ENCODE peak calls at places on chromosomes 12 and 14, in eight cellular contexts. V is astrocyte; W is left lung; F is aorta; U is CD4-positive, alpha-beta memory T cell; A is adrenal gland; S is esophagus squamous epithelium; P is thyroid gland. D is an unnamed sample.

GRCh38 chr12:122076743-122077495 is 1.6 kb upstream of the MLXIP start:
- DNase-seq in W (no peak), P (no peak), S (no peak), A (no peak), V (no peak), U (no peak), F (peak; percentile 54), D (no peak)

GRCh38 chr14:72810201-72810600 is 83.7 kb downstream of the DPF3 start:
- DNase-seq in F (no peak), P (no peak), A (no peak), S (no peak), W (no peak), U (peak; percentile 32), V (no peak), D (no peak)

GRCh38 chr12:29164477-29165163 is 15.5 kb downstream of the FAR2 start:
- DNase-seq in S (no peak), F (no peak), A (no peak), U (peak; percentile 8), P (no peak), V (peak; percentile 60), W (no peak), D (no peak)

GRCh38 chr14:89041245-89041585 is 216.8 kb downstream of the TTC8 start:
- DNase-seq in P (peak; percentile 25), S (no peak), F (no peak), U (no peak), W (peak; percentile 57), V (no peak), A (peak; percentile 32), D (no peak)

GRCh38 chr12:102095677-102096263 is 24.1 kb downstream of the NUP37 start:
- DNase-seq in S (no peak), P (no peak), V (peak; percentile 8), W (no peak), A (no peak), F (no peak), U (no peak), D (no peak)

GRCh38 chr14:105885561-105886320 is 359.4 kb downstream of the TMEM121 start:
- DNase-seq in F (peak; percentile 36), V (no peak), U (no peak), W (peak; percentile 13), A (no peak), S (no peak), P (no peak), D (peak; percentile 13)

GRCh38 chr12:30878034-30878433 is 48.5 kb upstream of the TSPAN11 start:
- DNase-seq in W (no peak), S (no peak), U (no peak), A (no peak), V (no peak), P (no peak), F (no peak), D (no peak)

GRCh38 chr12:2336409-2336829 is 283.6 kb downstream of the CACNA1C start:
- DNase-seq in U (no peak), W (no peak), P (peak; percentile 47), S (no peak), A (no peak), F (peak; percentile 72), V (peak; percentile 96), D (no peak)

GRCh38 chr14:68292467-68293334 is 473.1 kb downstream of the RAD51B start:
- DNase-seq in S (no peak), P (peak; percentile 56), V (peak; percentile 40), W (no peak), F (no peak), U (no peak), A (no peak), D (no peak)

GRCh38 chr14:20356422-20356821 is 13.0 kb downstream of the PARP2 start:
- DNase-seq in W (no peak), S (no peak), V (no peak), U (no peak), A (no peak), F (no peak), P (no peak), D (no peak)

GRCh38 chr14:61151276-61151675 is 129.9 kb downstream of the TMEM30B start:
- DNase-seq in P (no peak), U (no peak), A (no peak), W (no peak), F (no peak), S (no peak), V (no peak), D (no peak)

GRCh38 chr12:20383612-20384011 is 15.3 kb downstream of the PDE3A start:
- DNase-seq in U (no peak), V (no peak), F (no peak), P (no peak), W (no peak), A (no peak), S (no peak), D (no peak)

GRCh38 chr12:24948452-24948815 is 467 bp downstream of the BCAT1 start:
- DNase-seq in S (no peak), V (peak; percentile 52), U (no peak), F (peak; percentile 57), A (no peak), W (no peak), P (no peak), D (no peak)

GRCh38 chr12:105922670-105923102 is 216.1 kb downstream of the NUAK1 start:
- DNase-seq in F (no peak), U (no peak), P (no peak), W (no peak), S (no peak), V (peak; percentile 90), A (no peak), D (no peak)

GRCh38 chr14:72942934-72943333 is 16.7 kb downstream of the DCAF4 start:
- DNase-seq in U (no peak), V (no peak), P (no peak), F (no peak), A (no peak), W (no peak), S (no peak), D (no peak)

GRCh38 chr12:113700943-113701342 is 229.3 kb upstream of the LHX5 start:
- DNase-seq in W (no peak), F (no peak), A (peak; percentile 35), U (no peak), V (peak; percentile 23), S (no peak), P (no peak), D (no peak)

GRCh38 chr14:91493169-91493568 is 16.9 kb downstream of the PPP4R3A start:
- DNase-seq in A (no peak), P (no peak), U (no peak), S (no peak), W (no peak), V (no peak), F (no peak), D (no peak)

GRCh38 chr12:2618291-2618995 is 176.3 kb upstream of the FKBP4 start:
- DNase-seq in W (no peak), A (no peak), S (no peak), P (no peak), U (no peak), V (no peak), F (peak; percentile 24), D (no peak)

GRCh38 chr12:3313655-3314305 is 177.2 kb upstream of the PRMT8 start:
- DNase-seq in A (no peak), U (peak; percentile 4), P (no peak), F (no peak), V (no peak), S (no peak), W (no peak), D (no peak)

GRCh38 chr12:109999983-110000505 is 814 bp downstream of the ANKRD13A start:
- DNase-seq in P (peak; percentile 47), F (peak; percentile 65), U (peak; percentile 22), W (peak; percentile 40), S (no peak), V (peak; percentile 45), A (no peak), D (peak; percentile 35)

GRCh38 chr14:26735811-26736210 is 138.0 kb upstream of the NOVA1 start:
- DNase-seq in F (no peak), W (no peak), V (no peak), U (no peak), A (no peak), P (no peak), S (no peak), D (no peak)

GRCh38 chr14:75295491-75296338 is 17.1 kb downstream of the FOS start:
- DNase-seq in S (no peak), U (peak; percentile 77), F (peak; percentile 91), V (peak; percentile 36), P (peak; percentile 81), A (peak; percentile 86), W (peak; percentile 87), D (peak; percentile 85)

GRCh38 chr12:74526535-74526934 is 11.1 kb upstream of the ATXN7L3B start:
- DNase-seq in S (no peak), F (no peak), A (no peak), P (no peak), U (no peak), V (no peak), W (no peak), D (no peak)

DNA sequence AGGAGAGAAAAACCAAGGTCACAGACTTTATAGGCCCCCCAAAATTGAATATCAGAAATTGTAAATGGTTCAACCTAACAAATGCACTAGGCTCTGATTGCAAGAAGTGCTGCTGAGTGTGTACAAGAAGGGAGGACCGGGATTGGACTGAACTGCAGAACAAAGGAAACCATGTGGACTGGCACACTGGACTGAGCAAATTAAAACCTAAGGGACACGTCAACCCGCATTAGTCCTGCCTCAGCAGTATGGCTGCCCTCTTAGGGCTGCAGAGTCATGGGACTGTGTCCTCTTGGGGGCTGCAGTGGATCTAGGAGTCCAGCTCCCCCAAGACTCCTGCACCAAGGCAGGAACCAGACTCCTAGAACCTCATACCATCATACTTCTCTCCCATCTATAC is 872 bp upstream of the CISTR start:
- DNase-seq in A (no peak), V (no peak), S (no peak), W (no peak), P (no peak), F (no peak), U (no peak), D (no peak)
- H3K27me3 ChIP-seq in A (peaks cover 34% of the 10 kb centered on the region), V (peaks cover 86% of the 10 kb centered on the region), S (no peaks in the 10 kb centered on the region), W (peaks cover 35% of the 10 kb centered on the region), P (no peaks in the 10 kb centered on the region), F (no peaks in the 10 kb centered on the region), U (peaks cover 21% of the 10 kb centered on the region), D (no peaks in the 10 kb centered on the region)

GRCh38 chr14:103574104-103574503 is 11.3 kb downstream of the COA8 start:
- DNase-seq in S (no peak), W (no peak), A (no peak), V (no peak), F (no peak), U (no peak), P (no peak), D (no peak)
- H3K27ac ChIP-seq in S (no peak overlapping the region), W (peak overlapping the region; percentile 52), A (no peak overlapping the region), V (no peak overlapping the region), F (no peak overlapping the region), U (no peak overlapping the region), P (no peak overlapping the region), D (no peak overlapping the region)

GRCh38 chr12:49961993-49962764 is 507 bp downstream of the AQP5 start:
- DNase-seq in W (no peak), F (no peak), S (no peak), A (no peak), P (no peak), V (no peak), U (no peak), D (no peak)
- H3K27me3 ChIP-seq in W (peaks cover 8% of the 10 kb centered on the region), F (no peaks in the 10 kb centered on the region), S (no peaks in the 10 kb centered on the region), A (no peaks in the 10 kb centered on the region), P (no peaks in the 10 kb centered on the region), V (peaks cover 27% of the 10 kb centered on the region), U (peaks cover 21% of the 10 kb centered on the region), D (peaks cover 4% of the 10 kb centered on the region)

DNA sequence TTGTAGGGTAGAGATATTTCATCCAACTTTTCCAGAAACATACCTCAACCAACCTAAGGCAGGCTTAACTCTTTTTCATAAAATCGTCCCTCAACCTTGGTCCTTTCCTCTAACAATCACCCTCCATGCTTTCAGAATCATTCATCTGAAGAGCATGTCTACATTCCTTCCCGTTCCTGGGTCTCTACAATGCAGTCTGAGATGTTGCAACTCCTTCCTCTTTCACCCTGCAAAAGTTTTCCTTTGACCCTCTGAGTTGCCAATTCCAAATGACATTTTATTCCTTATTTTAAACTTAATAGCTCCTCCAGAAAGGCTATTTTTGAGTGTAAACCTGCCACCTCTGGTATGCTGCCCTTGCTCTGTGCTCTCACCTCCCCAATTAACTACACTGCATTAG is 16.7 kb downstream of the SLC7A7 start:
- DNase-seq in W (no peak), S (no peak), V (no peak), U (no peak), A (no peak), P (no peak), F (no peak), D (no peak)
- H3K27ac ChIP-seq in W (peak overlapping the region; percentile 70), S (no peak overlapping the region), V (no peak overlapping the region), U (no peak overlapping the region), A (no peak overlapping the region), P (no peak overlapping the region), F (no peak overlapping the region), D (no peak overlapping the region)